ENCODE peak calls at places on chromosome 15, in four cellular contexts. One of them, this sample, is unnamed.

GRCh38 chr15:90929709-90930019 is 2.7 kb downstream of the HDDC3 start:
- DNase-seq in endothelial cell of umbilical vein: no peak
- DNase-seq in fibroblast of lung: no peak
- DNase-seq in neural progenitor cell: no peak
- DNase-seq in this sample: no peak

GRCh38 chr15:32866486-32867312 is 148.9 kb downstream of the GREM1 start:
- DNase-seq in endothelial cell of umbilical vein: no peak
- DNase-seq in fibroblast of lung: peak; percentile 50
- DNase-seq in neural progenitor cell: peak; percentile 22
- DNase-seq in this sample: no peak

GRCh38 chr15:90972133-90972532 is 17.4 kb downstream of the RCCD1 start:
- DNase-seq in endothelial cell of umbilical vein: no peak
- DNase-seq in fibroblast of lung: no peak
- DNase-seq in neural progenitor cell: no peak
- DNase-seq in this sample: no peak

GRCh38 chr15:66269326-66270090 is 16.0 kb upstream of the MEGF11 start:
- DNase-seq in endothelial cell of umbilical vein: peak; percentile 55
- DNase-seq in fibroblast of lung: peak; percentile 71
- DNase-seq in neural progenitor cell: peak; percentile 38
- DNase-seq in this sample: peak; percentile 82

GRCh38 chr15:67407709-67408257 is 113.1 kb upstream of the C15orf61 start:
- DNase-seq in endothelial cell of umbilical vein: no peak
- DNase-seq in fibroblast of lung: no peak
- DNase-seq in neural progenitor cell: no peak
- DNase-seq in this sample: no peak

GRCh38 chr15:64157599-64158125 is 5.2 kb downstream of the PPIB start:
- DNase-seq in endothelial cell of umbilical vein: no peak
- DNase-seq in fibroblast of lung: no peak
- DNase-seq in neural progenitor cell: no peak
- DNase-seq in this sample: no peak

GRCh38 chr15:101314726-101315125 is 19.7 kb upstream of the SNRPA1 start:
- DNase-seq in endothelial cell of umbilical vein: no peak
- DNase-seq in fibroblast of lung: no peak
- DNase-seq in neural progenitor cell: no peak
- DNase-seq in this sample: no peak

GRCh38 chr15:45111390-45112142 is 2.4 kb downstream of the DUOX2 start:
- DNase-seq in endothelial cell of umbilical vein: no peak
- DNase-seq in fibroblast of lung: no peak
- DNase-seq in neural progenitor cell: peak; percentile 35
- DNase-seq in this sample: no peak

GRCh38 chr15:78392430-78392829 is 45.6 kb upstream of the IREB2 start:
- DNase-seq in endothelial cell of umbilical vein: no peak
- DNase-seq in fibroblast of lung: no peak
- DNase-seq in neural progenitor cell: no peak
- DNase-seq in this sample: no peak

GRCh38 chr15:70258369-70259029 is 160.8 kb upstream of the TLE3 start:
- DNase-seq in endothelial cell of umbilical vein: peak; percentile 10
- DNase-seq in fibroblast of lung: peak; percentile 43
- DNase-seq in neural progenitor cell: no peak
- DNase-seq in this sample: no peak

GRCh38 chr15:34708422-34708821 is 46.4 kb downstream of the GJD2 start:
- DNase-seq in endothelial cell of umbilical vein: peak; percentile 69
- DNase-seq in fibroblast of lung: peak; percentile 58
- DNase-seq in neural progenitor cell: peak; percentile 74
- DNase-seq in this sample: peak; percentile 55

GRCh38 chr15:67050522-67051087 is 14.8 kb upstream of the SMAD3 start:
- DNase-seq in endothelial cell of umbilical vein: no peak
- DNase-seq in fibroblast of lung: no peak
- DNase-seq in neural progenitor cell: no peak
- DNase-seq in this sample: no peak

GRCh38 chr15:60044636-60045273 is 40.6 kb downstream of the FOXB1 start:
- DNase-seq in endothelial cell of umbilical vein: no peak
- DNase-seq in fibroblast of lung: no peak
- DNase-seq in neural progenitor cell: no peak
- DNase-seq in this sample: no peak

GRCh38 chr15:65525622-65526021 is 4.6 kb upstream of the HACD3 start:
- DNase-seq in endothelial cell of umbilical vein: peak; percentile 59
- DNase-seq in fibroblast of lung: peak; percentile 41
- DNase-seq in neural progenitor cell: no peak
- DNase-seq in this sample: peak; percentile 64

GRCh38 chr15:90106522-90107117 is 4.4 kb upstream of the IDH2 start:
- DNase-seq in endothelial cell of umbilical vein: peak; percentile 59
- DNase-seq in fibroblast of lung: peak; percentile 69
- DNase-seq in neural progenitor cell: no peak
- DNase-seq in this sample: peak; percentile 75

GRCh38 chr15:71203573-71204444 is 88.5 kb downstream of the THSD4 start:
- DNase-seq in endothelial cell of umbilical vein: no peak
- DNase-seq in fibroblast of lung: no peak
- DNase-seq in neural progenitor cell: peak; percentile 43
- DNase-seq in this sample: no peak

GRCh38 chr15:29377141-29377540 is 107.5 kb upstream of the NSMCE3 start:
- DNase-seq in endothelial cell of umbilical vein: no peak
- DNase-seq in fibroblast of lung: no peak
- DNase-seq in neural progenitor cell: no peak
- DNase-seq in this sample: no peak

GRCh38 chr15:101124731-101125558 is 126.9 kb downstream of the CHSY1 start:
- DNase-seq in endothelial cell of umbilical vein: peak; percentile 41
- DNase-seq in fibroblast of lung: peak; percentile 99
- DNase-seq in neural progenitor cell: no peak
- DNase-seq in this sample: peak; percentile 80

GRCh38 chr15:99151156-99151555 is 46.3 kb downstream of the SYNM start:
- DNase-seq in endothelial cell of umbilical vein: no peak
- DNase-seq in fibroblast of lung: no peak
- DNase-seq in neural progenitor cell: no peak
- DNase-seq in this sample: no peak

GRCh38 chr15:51750942-51751686 is at the start of gene TMOD2:
- DNase-seq in endothelial cell of umbilical vein: no peak
- DNase-seq in fibroblast of lung: peak; percentile 43
- DNase-seq in neural progenitor cell: peak; percentile 76
- DNase-seq in this sample: peak; percentile 45

GRCh38 chr15:94015324-94015723 is 216.0 kb upstream of the MCTP2 start:
- DNase-seq in endothelial cell of umbilical vein: no peak
- DNase-seq in fibroblast of lung: peak; percentile 31
- DNase-seq in neural progenitor cell: no peak
- DNase-seq in this sample: no peak

GRCh38 chr15:50219820-50220219 is 37.8 kb downstream of the SLC27A2 start:
- DNase-seq in endothelial cell of umbilical vein: no peak
- DNase-seq in fibroblast of lung: no peak
- DNase-seq in neural progenitor cell: no peak
- DNase-seq in this sample: no peak

GRCh38 chr15:68292967-68293366 is 15.4 kb downstream of the FEM1B start:
- DNase-seq in endothelial cell of umbilical vein: no peak
- DNase-seq in fibroblast of lung: no peak
- DNase-seq in neural progenitor cell: no peak
- DNase-seq in this sample: no peak

GRCh38 chr15:68106656-68107055 is 52.5 kb downstream of the PIAS1 start:
- DNase-seq in endothelial cell of umbilical vein: no peak
- DNase-seq in fibroblast of lung: peak; percentile 76
- DNase-seq in neural progenitor cell: peak; percentile 30
- DNase-seq in this sample: no peak

GRCh38 chr15:67915374-67916050 is 75.7 kb upstream of the RNU6-1 start:
- DNase-seq in endothelial cell of umbilical vein: peak; percentile 52
- DNase-seq in fibroblast of lung: no peak
- DNase-seq in neural progenitor cell: peak; percentile 21
- DNase-seq in this sample: peak; percentile 57

GRCh38 chr15:88624156-88624970 is 3.2 kb downstream of the AEN start:
- DNase-seq in endothelial cell of umbilical vein: peak; percentile 81
- DNase-seq in fibroblast of lung: peak; percentile 23
- DNase-seq in neural progenitor cell: peak; percentile 49
- DNase-seq in this sample: no peak

GRCh38 chr15:101497017-101497416 is 7.5 kb upstream of the PCSK6 start:
- DNase-seq in endothelial cell of umbilical vein: no peak
- DNase-seq in fibroblast of lung: no peak
- DNase-seq in neural progenitor cell: no peak
- DNase-seq in this sample: no peak

GRCh38 chr15:101489236-101489632 is 273 bp downstream of the PCSK6 start:
- DNase-seq in endothelial cell of umbilical vein: no peak
- DNase-seq in fibroblast of lung: peak; percentile 16
- DNase-seq in neural progenitor cell: peak; percentile 68
- DNase-seq in this sample: peak; percentile 16

GRCh38 chr15:72472907-72473669 is 1.0 kb upstream of the ARIH1 start:
- DNase-seq in endothelial cell of umbilical vein: no peak
- DNase-seq in fibroblast of lung: peak; percentile 33
- DNase-seq in neural progenitor cell: no peak
- DNase-seq in this sample: no peak

GRCh38 chr15:88725305-88726220 is 77.7 kb upstream of the ACAN start:
- DNase-seq in endothelial cell of umbilical vein: no peak
- DNase-seq in fibroblast of lung: no peak
- DNase-seq in neural progenitor cell: no peak
- DNase-seq in this sample: no peak

GRCh38 chr15:72227192-72227586 is 3.8 kb downstream of the PKM start:
- DNase-seq in endothelial cell of umbilical vein: peak; percentile 91
- DNase-seq in fibroblast of lung: peak; percentile 94
- DNase-seq in neural progenitor cell: no peak
- DNase-seq in this sample: peak; percentile 84

GRCh38 chr15:48940508-48940907 is 23.2 kb downstream of the SHC4 start:
- DNase-seq in endothelial cell of umbilical vein: no peak
- DNase-seq in fibroblast of lung: peak; percentile 100
- DNase-seq in neural progenitor cell: no peak
- DNase-seq in this sample: peak; percentile 86

GRCh38 chr15:85004551-85004950 is 22.9 kb downstream of the PDE8A start:
- DNase-seq in endothelial cell of umbilical vein: no peak
- DNase-seq in fibroblast of lung: no peak
- DNase-seq in neural progenitor cell: no peak
- DNase-seq in this sample: no peak

GRCh38 chr15:85006201-85006600 is 24.5 kb downstream of the PDE8A start:
- DNase-seq in endothelial cell of umbilical vein: no peak
- DNase-seq in fibroblast of lung: no peak
- DNase-seq in neural progenitor cell: no peak
- DNase-seq in this sample: no peak

GRCh38 chr15:85006655-85007054 is 25.0 kb downstream of the PDE8A start:
- DNase-seq in endothelial cell of umbilical vein: no peak
- DNase-seq in fibroblast of lung: no peak
- DNase-seq in neural progenitor cell: no peak
- DNase-seq in this sample: no peak

GRCh38 chr15:85005744-85006143 is 24.1 kb downstream of the PDE8A start:
- DNase-seq in endothelial cell of umbilical vein: no peak
- DNase-seq in fibroblast of lung: no peak
- DNase-seq in neural progenitor cell: no peak
- DNase-seq in this sample: no peak

GRCh38 chr15:85005319-85005718 is 23.7 kb downstream of the PDE8A start:
- DNase-seq in endothelial cell of umbilical vein: no peak
- DNase-seq in fibroblast of lung: no peak
- DNase-seq in neural progenitor cell: no peak
- DNase-seq in this sample: no peak
- H3K79me2 ChIP-seq in endothelial cell of umbilical vein: peaks cover 27% of the 10 kb centered on the region
- H3K79me2 ChIP-seq in fibroblast of lung: no peaks in the 10 kb centered on the region
- H3K79me2 ChIP-seq in neural progenitor cell: no peaks in the 10 kb centered on the region
- H3K79me2 ChIP-seq in this sample: peaks cover 98% of the 10 kb centered on the region

GRCh38 chr15:61657461-61657860 is 402.8 kb downstream of the VPS13C start:
- DNase-seq in endothelial cell of umbilical vein: no peak
- DNase-seq in fibroblast of lung: no peak
- DNase-seq in neural progenitor cell: no peak
- DNase-seq in this sample: no peak

GRCh38 chr15:61656391-61656790 is 403.9 kb downstream of the VPS13C start:
- DNase-seq in endothelial cell of umbilical vein: no peak
- DNase-seq in fibroblast of lung: no peak
- DNase-seq in neural progenitor cell: no peak
- DNase-seq in this sample: no peak

GRCh38 chr15:61660579-61660978 is 399.7 kb downstream of the VPS13C start:
- DNase-seq in endothelial cell of umbilical vein: no peak
- DNase-seq in fibroblast of lung: peak; percentile 9
- DNase-seq in neural progenitor cell: no peak
- DNase-seq in this sample: peak; percentile 10

GRCh38 chr15:61661791-61662190 is 398.5 kb downstream of the VPS13C start:
- DNase-seq in endothelial cell of umbilical vein: no peak
- DNase-seq in fibroblast of lung: peak; percentile 1
- DNase-seq in neural progenitor cell: no peak
- DNase-seq in this sample: no peak

GRCh38 chr15:61659571-61660190 is 400.6 kb downstream of the VPS13C start:
- DNase-seq in endothelial cell of umbilical vein: no peak
- DNase-seq in fibroblast of lung: peak; percentile 7
- DNase-seq in neural progenitor cell: no peak
- DNase-seq in this sample: peak; percentile 4
- H2AFZ ChIP-seq in endothelial cell of umbilical vein: no peak overlapping the region
- H2AFZ ChIP-seq in fibroblast of lung: no peak overlapping the region
- H2AFZ ChIP-seq in neural progenitor cell: no peak overlapping the region
- H2AFZ ChIP-seq in this sample: no peak overlapping the region

GRCh38 chr15:81002254-81003022 is 1.7 kb downstream of the TLNRD1 start:
- DNase-seq in endothelial cell of umbilical vein: peak; percentile 51
- DNase-seq in fibroblast of lung: peak; percentile 22
- DNase-seq in neural progenitor cell: peak; percentile 43
- DNase-seq in this sample: no peak
- H3K79me2 ChIP-seq in endothelial cell of umbilical vein: peaks cover 60% of the 10 kb centered on the region
- H3K79me2 ChIP-seq in fibroblast of lung: peaks cover 45% of the 10 kb centered on the region
- H3K79me2 ChIP-seq in neural progenitor cell: peaks cover 43% of the 10 kb centered on the region
- H3K79me2 ChIP-seq in this sample: peaks cover 66% of the 10 kb centered on the region

GRCh38 chr15:56056626-56057025 is 63.2 kb upstream of the NEDD4 start:
- DNase-seq in endothelial cell of umbilical vein: no peak
- DNase-seq in fibroblast of lung: no peak
- DNase-seq in neural progenitor cell: no peak
- DNase-seq in this sample: no peak
- H2AFZ ChIP-seq in endothelial cell of umbilical vein: no peak overlapping the region
- H2AFZ ChIP-seq in fibroblast of lung: no peak overlapping the region
- H2AFZ ChIP-seq in neural progenitor cell: no peak overlapping the region
- H2AFZ ChIP-seq in this sample: no peak overlapping the region

GRCh38 chr15:41955807-41956525 is 16.4 kb downstream of the EHD4 start:
- DNase-seq in endothelial cell of umbilical vein: no peak
- DNase-seq in fibroblast of lung: no peak
- DNase-seq in neural progenitor cell: peak; percentile 44
- DNase-seq in this sample: no peak
- H3K79me2 ChIP-seq in endothelial cell of umbilical vein: peaks cover 94% of the 10 kb centered on the region
- H3K79me2 ChIP-seq in fibroblast of lung: peaks cover 24% of the 10 kb centered on the region
- H3K79me2 ChIP-seq in neural progenitor cell: peaks cover 15% of the 10 kb centered on the region
- H3K79me2 ChIP-seq in this sample: peaks cover 78% of the 10 kb centered on the region

GRCh38 chr15:40150163-40150925 is 10.5 kb upstream of the BUB1B start:
- DNase-seq in endothelial cell of umbilical vein: peak; percentile 40
- DNase-seq in fibroblast of lung: peak; percentile 64
- DNase-seq in neural progenitor cell: no peak
- DNase-seq in this sample: peak; percentile 98
- H2AFZ ChIP-seq in endothelial cell of umbilical vein: no peak overlapping the region
- H2AFZ ChIP-seq in fibroblast of lung: no peak overlapping the region
- H2AFZ ChIP-seq in neural progenitor cell: no peak overlapping the region
- H2AFZ ChIP-seq in this sample: peak overlapping the region; percentile 54

GRCh38 chr15:92001307-92001706 is 147.8 kb downstream of the SLCO3A1 start:
- DNase-seq in endothelial cell of umbilical vein: no peak
- DNase-seq in fibroblast of lung: no peak
- DNase-seq in neural progenitor cell: no peak
- DNase-seq in this sample: no peak
- H3K79me2 ChIP-seq in endothelial cell of umbilical vein: no peaks in the 10 kb centered on the region
- H3K79me2 ChIP-seq in fibroblast of lung: no peaks in the 10 kb centered on the region
- H3K79me2 ChIP-seq in neural progenitor cell: no peaks in the 10 kb centered on the region
- H3K79me2 ChIP-seq in this sample: no peaks in the 10 kb centered on the region